ENCODE peak calls at places on chromosome 12, in nine cellular contexts. Q, P, X, F, G, D, Z, R and M are unnamed samples.

GRCh38 chr12:124625867-124626675 is 58.7 kb upstream of the NCOR2 start:
- DNase-seq in F (no peak), P (no peak), R (no peak), Z (peak; percentile 90), D (no peak), G (no peak), Q (no peak), X (peak; percentile 70), M (no peak)

GRCh38 chr12:111578276-111578970 is 20.7 kb downstream of the ATXN2 start:
- DNase-seq in F (no peak), D (no peak), X (peak; percentile 87), G (no peak), Z (no peak), P (no peak), R (peak; percentile 44), Q (no peak), M (no peak)

GRCh38 chr12:68831751-68832503 is 23.9 kb downstream of the MDM2 start:
- DNase-seq in G (no peak), X (no peak), D (no peak), P (no peak), Z (no peak), F (no peak), Q (no peak), R (no peak), M (no peak)

GRCh38 chr12:1078002-1078401 is 87.0 kb downstream of the ERC1 start:
- DNase-seq in P (no peak), F (no peak), D (no peak), Q (no peak), R (no peak), Z (no peak), G (no peak), X (no peak), M (no peak)

GRCh38 chr12:18700254-18700653 is 37.6 kb downstream of the PLCZ1 start:
- DNase-seq in X (no peak), Q (no peak), D (no peak), Z (no peak), R (no peak), G (no peak), P (no peak), F (no peak), M (no peak)

GRCh38 chr12:3896851-3897351 is 23.7 kb upstream of the PARP11 start:
- DNase-seq in P (peak; percentile 46), G (no peak), Z (no peak), R (no peak), D (no peak), Q (no peak), X (no peak), F (no peak), M (no peak)

GRCh38 chr12:95402096-95402495 is 71.9 kb upstream of the METAP2 start:
- DNase-seq in Z (no peak), D (no peak), R (no peak), P (no peak), Q (no peak), G (peak; percentile 51), X (no peak), F (no peak), M (no peak)

GRCh38 chr12:56385873-56386272 is 23.2 kb upstream of the APOF start:
- DNase-seq in R (no peak), D (no peak), X (no peak), G (no peak), F (no peak), P (no peak), Q (no peak), Z (no peak), M (no peak)

GRCh38 chr12:113866496-113866895 is 99.6 kb downstream of the RBM19 start:
- DNase-seq in D (no peak), F (no peak), R (no peak), Z (no peak), Q (no peak), X (no peak), G (no peak), P (no peak), M (no peak)

GRCh38 chr12:115609356-115609755 is 668.1 kb downstream of the MED13L start:
- DNase-seq in F (no peak), X (no peak), G (no peak), P (no peak), Z (no peak), D (no peak), Q (no peak), R (no peak), M (no peak)